ENCODE peak calls at places on chromosome 19, in four cellular contexts. One of them, this sample, is unnamed.

GRCh38 chr19:3476830-3477229 is 3.5 kb downstream of the SMIM24 start:
- DNase-seq in HepG2: no peak
- DNase-seq in K562: no peak
- DNase-seq in GM12878: no peak
- DNase-seq in this sample: no peak

GRCh38 chr19:40090256-40091204 is at the start of gene ZNF780A:
- DNase-seq in HepG2: peak
- DNase-seq in K562: peak
- DNase-seq in GM12878: peak
- DNase-seq in this sample: peak

GRCh38 chr19:35231956-35232746 is 3.6 kb upstream of the FAM187B start:
- DNase-seq in HepG2: no peak
- DNase-seq in K562: no peak
- DNase-seq in GM12878: no peak
- DNase-seq in this sample: no peak

GRCh38 chr19:41821003-41821735 is 23.3 kb downstream of the LYPD4 start:
- DNase-seq in HepG2: peak
- DNase-seq in K562: peak
- DNase-seq in GM12878: peak
- DNase-seq in this sample: peak

GRCh38 chr19:18386543-18387251 is 739 bp downstream of the GDF15 start:
- DNase-seq in HepG2: no peak
- DNase-seq in K562: no peak
- DNase-seq in GM12878: no peak
- DNase-seq in this sample: no peak

GRCh38 chr19:16078759-16079707 is 2.7 kb downstream of the TPM4 start:
- DNase-seq in HepG2: peak
- DNase-seq in K562: peak
- DNase-seq in GM12878: peak
- DNase-seq in this sample: no peak

GRCh38 chr19:912181-913079 is 589 bp downstream of the R3HDM4 start:
- DNase-seq in HepG2: no peak
- DNase-seq in K562: peak
- DNase-seq in GM12878: no peak
- DNase-seq in this sample: no peak

GRCh38 chr19:58085348-58085875 is 12.6 kb downstream of the ZSCAN18 start:
- DNase-seq in HepG2: no peak
- DNase-seq in K562: no peak
- DNase-seq in GM12878: no peak
- DNase-seq in this sample: no peak

GRCh38 chr19:40588110-40588854 is 11.6 kb downstream of the SHKBP1 start:
- DNase-seq in HepG2: no peak
- DNase-seq in K562: no peak
- DNase-seq in GM12878: no peak
- DNase-seq in this sample: no peak

GRCh38 chr19:30932854-30933253 is 416.4 kb downstream of the TSHZ3 start:
- DNase-seq in HepG2: no peak
- DNase-seq in K562: no peak
- DNase-seq in GM12878: no peak
- DNase-seq in this sample: no peak

GRCh38 chr19:34960103-34960805 is 3.8 kb downstream of the ZNF792 start:
- DNase-seq in HepG2: no peak
- DNase-seq in K562: no peak
- DNase-seq in GM12878: no peak
- DNase-seq in this sample: no peak

GRCh38 chr19:38004505-38005223 is 97.7 kb downstream of the SIPA1L3 start:
- DNase-seq in HepG2: peak
- DNase-seq in K562: peak
- DNase-seq in GM12878: peak
- DNase-seq in this sample: peak

GRCh38 chr19:49442354-49442753 is 1.0 kb upstream of the SLC17A7 start:
- DNase-seq in HepG2: no peak
- DNase-seq in K562: no peak
- DNase-seq in GM12878: no peak
- DNase-seq in this sample: peak

GRCh38 chr19:52296400-52296772 is 583 bp upstream of the ZNF480 start:
- DNase-seq in HepG2: peak
- DNase-seq in K562: peak
- DNase-seq in GM12878: no peak
- DNase-seq in this sample: no peak

GRCh38 chr19:14432817-14433453 is at the start of gene PKN1:
- DNase-seq in HepG2: no peak
- DNase-seq in K562: peak
- DNase-seq in GM12878: no peak
- DNase-seq in this sample: peak

GRCh38 chr19:44499559-44499958 is 763 bp downstream of the ZNF180 start:
- DNase-seq in HepG2: no peak
- DNase-seq in K562: no peak
- DNase-seq in GM12878: no peak
- DNase-seq in this sample: peak
- TF ChIP-seq CBFB in HepG2: no peak
- TF ChIP-seq CBFB in K562: no peak
- TF ChIP-seq CBFB in GM12878: no peak
- TF ChIP-seq CBFB in this sample: no peak

GRCh38 chr19:45938733-45939319 is 24.2 kb upstream of the NANOS2 start:
- DNase-seq in HepG2: no peak
- DNase-seq in K562: no peak
- DNase-seq in GM12878: no peak
- DNase-seq in this sample: no peak
- TF ChIP-seq CBFB in HepG2: no peak
- TF ChIP-seq CBFB in K562: no peak
- TF ChIP-seq CBFB in GM12878: no peak
- TF ChIP-seq CBFB in this sample: no peak

GRCh38 chr19:50909240-50910070 is 1.7 kb downstream of the KLK4 start:
- DNase-seq in HepG2: peak
- DNase-seq in K562: peak
- DNase-seq in GM12878: no peak
- DNase-seq in this sample: peak
- TF ChIP-seq CBFB in HepG2: no peak
- TF ChIP-seq CBFB in K562: no peak
- TF ChIP-seq CBFB in GM12878: no peak
- TF ChIP-seq CBFB in this sample: no peak

DNA sequence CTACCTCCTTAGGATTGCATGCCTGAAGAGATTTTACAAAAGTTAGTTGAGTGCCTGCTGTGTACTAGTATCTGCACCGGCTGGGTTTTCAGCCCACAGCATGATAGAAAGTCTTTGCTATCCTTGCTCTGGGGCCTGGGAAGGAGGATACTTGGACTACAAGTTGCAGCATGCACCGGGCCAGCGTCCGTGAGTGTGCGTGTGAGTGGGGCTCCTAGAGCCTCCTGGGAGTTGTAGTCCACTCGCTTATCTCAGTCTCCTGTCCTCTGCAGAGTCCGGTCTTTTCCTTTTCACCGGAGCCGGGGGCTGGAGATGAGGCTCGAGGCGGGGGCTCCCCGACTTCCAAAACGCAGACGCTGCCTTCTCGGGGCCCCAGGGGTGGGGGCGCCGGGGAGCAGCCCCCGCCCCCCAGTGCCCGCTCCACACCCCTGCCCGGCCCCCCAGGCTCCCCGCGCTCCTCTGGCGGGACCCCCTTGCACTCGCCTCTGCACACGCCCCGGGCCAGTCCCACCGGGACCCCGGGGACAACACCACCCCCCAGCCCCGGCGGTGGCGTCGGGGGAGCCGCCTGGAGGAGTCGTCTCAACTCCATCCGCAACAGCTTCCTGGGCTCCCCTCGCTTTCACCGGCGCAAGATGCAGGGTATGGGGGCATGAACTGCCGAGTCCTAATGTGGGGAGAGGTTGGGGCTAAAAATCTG is 20.6 kb downstream of the BRSK1 start:
- DNase-seq in HepG2: peak
- DNase-seq in K562: peak
- DNase-seq in GM12878: no peak
- DNase-seq in this sample: peak
- TF ChIP-seq CBFB in HepG2: no peak
- TF ChIP-seq CBFB in K562: no peak
- TF ChIP-seq CBFB in GM12878: no peak
- TF ChIP-seq CBFB in this sample: no peak

GRCh38 chr19:7395360-7395781 is 46.6 kb downstream of the ARHGEF18 start:
- DNase-seq in HepG2: no peak
- DNase-seq in K562: no peak
- DNase-seq in GM12878: no peak
- DNase-seq in this sample: no peak
- TF ChIP-seq CBFB in HepG2: no peak
- TF ChIP-seq CBFB in K562: no peak
- TF ChIP-seq CBFB in GM12878: no peak
- TF ChIP-seq CBFB in this sample: no peak